ENCODE peak calls at places on chromosomes 4 and X, in five cellular contexts. P is choroid plexus epithelial cell, F is AG09309, X is cardiac muscle cell, N is AG10803. E is an unnamed sample.
A peak's percentile ranks its signal among the peaks of the same experiment; 100 is the strongest.

GRCh38 chr4:177596035-177596434 is 153.8 kb upstream of the AGA start:
- DNase-seq in P (peak; percentile 71), F (peak; percentile 11), X (peak; percentile 5), N (peak; percentile 61), E (peak; percentile 55)

GRCh38 chr4:155546451-155546850 is 120.2 kb upstream of the GUCY1A1 start:
- DNase-seq in P (no peak), F (no peak), X (no peak), N (no peak), E (no peak)

GRCh38 chr4:108714880-108715279 is 48.0 kb downstream of the ETNPPL start:
- DNase-seq in P (no peak), F (no peak), X (no peak), N (no peak), E (no peak)

GRCh38 chrX:69257504-69258127 is 92.4 kb upstream of the PJA1 start:
- DNase-seq in P (no peak), F (no peak), X (no peak), N (no peak), E (no peak)

GRCh38 chr4:119628281-119629141 is at the start of gene PDE5A:
- DNase-seq in P (peak; percentile 79), F (no peak), X (peak; percentile 91), N (peak; percentile 67), E (peak; percentile 71)

GRCh38 chrX:103688949-103689348 is 2.5 kb upstream of the MORF4L2 start:
- DNase-seq in P (peak; percentile 58), F (no peak), X (peak; percentile 66), N (peak; percentile 28), E (peak; percentile 59)

GRCh38 chrX:47360423-47361179 is 9.8 kb upstream of the ZNF157 start:
- DNase-seq in P (no peak), F (no peak), X (no peak), N (no peak), E (no peak)

GRCh38 chr4:6909113-6909969 is at the start of gene TBC1D14:
- DNase-seq in P (peak; percentile 88), F (no peak), X (peak; percentile 93), N (peak; percentile 82), E (peak; percentile 83)

GRCh38 chr4:176198316-176198903 is 3.0 kb upstream of the SPATA4 start:
- DNase-seq in P (no peak), F (no peak), X (no peak), N (no peak), E (no peak)

GRCh38 chr4:4995103-4995761 is 24.0 kb downstream of the CYTL1 start:
- DNase-seq in P (peak; percentile 67), F (no peak), X (peak; percentile 85), N (peak; percentile 68), E (peak; percentile 65)

GRCh38 chr4:142083264-142083663 is 446.9 kb downstream of the IL15 start:
- DNase-seq in P (no peak), F (no peak), X (no peak), N (no peak), E (no peak)
- TF ChIP-seq CTCF in P (no peak), F (no peak), X (no peak), N (no peak), E (no peak)

DNA sequence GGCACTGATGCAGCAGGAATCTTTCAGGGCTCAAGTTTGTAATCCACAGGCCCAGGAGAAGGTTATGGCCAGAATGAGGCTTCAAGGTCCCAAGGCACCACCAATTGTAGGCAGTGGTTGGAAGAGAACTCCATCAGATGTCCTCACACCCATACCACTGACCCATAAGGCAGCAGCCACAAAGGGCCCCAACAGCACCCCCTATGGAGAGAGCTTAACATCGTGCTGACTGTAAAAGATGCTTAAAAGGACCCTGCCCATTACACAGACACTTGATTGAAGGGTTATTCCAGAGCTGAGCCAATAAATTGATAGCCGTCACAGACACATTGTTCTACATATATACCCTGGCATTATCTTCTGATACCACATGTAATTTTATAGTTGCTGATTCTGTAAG is 113.7 kb downstream of the SOWAHB start:
- DNase-seq in P (peak; percentile 29), F (no peak), X (no peak), N (no peak), E (no peak)
- TF ChIP-seq CTCF in P (peak; percentile 43), F (peak; percentile 26), X (no peak), N (no peak), E (peak; percentile 24)

GRCh38 chr4:163776961-163777360 is 282.5 kb downstream of the TMA16 start:
- DNase-seq in P (no peak), F (no peak), X (no peak), N (no peak), E (no peak)
- TF ChIP-seq CTCF in P (no peak), F (no peak), X (no peak), N (no peak), E (no peak)

DNA sequence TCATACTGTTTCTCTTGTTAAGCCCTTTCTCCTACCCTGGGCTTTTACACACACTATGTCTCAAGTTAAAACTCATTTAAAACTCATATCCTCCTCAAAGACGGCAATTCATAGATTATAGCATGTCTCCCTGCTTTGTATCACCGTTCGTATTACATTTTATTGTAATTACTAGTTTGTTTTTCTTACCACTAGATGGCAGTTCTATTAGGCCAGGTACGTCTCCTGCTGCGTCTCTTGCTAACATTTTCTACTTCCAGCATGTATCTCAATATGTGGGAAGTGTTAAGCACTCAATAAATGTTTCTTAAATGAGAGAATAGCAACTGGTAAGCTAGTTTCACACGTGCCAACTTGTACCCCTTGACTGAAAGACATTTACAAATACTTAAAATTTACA is 450.3 kb upstream of the PCDH7 start:
- DNase-seq in P (peak; percentile 1), F (no peak), X (peak; percentile 8), N (no peak), E (peak; percentile 8)
- TF ChIP-seq CTCF in P (peak; percentile 23), F (peak; percentile 9), X (no peak), N (no peak), E (peak; percentile 25)

GRCh38 chr4:37798616-37799015 is 27.9 kb upstream of the PGM2 start:
- DNase-seq in P (no peak), F (no peak), X (no peak), N (no peak), E (no peak)

GRCh38 chr4:37805091-37805490 is 21.4 kb upstream of the PGM2 start:
- DNase-seq in P (no peak), F (no peak), X (no peak), N (no peak), E (no peak)

GRCh38 chr4:37803348-37803973 is 23.0 kb upstream of the PGM2 start:
- DNase-seq in P (peak; percentile 83), F (peak; percentile 45), X (peak; percentile 61), N (peak; percentile 65), E (peak; percentile 85)

GRCh38 chr4:37799941-37800554 is 26.4 kb upstream of the PGM2 start:
- DNase-seq in P (peak; percentile 40), F (no peak), X (no peak), N (peak; percentile 8), E (peak; percentile 29)

DNA sequence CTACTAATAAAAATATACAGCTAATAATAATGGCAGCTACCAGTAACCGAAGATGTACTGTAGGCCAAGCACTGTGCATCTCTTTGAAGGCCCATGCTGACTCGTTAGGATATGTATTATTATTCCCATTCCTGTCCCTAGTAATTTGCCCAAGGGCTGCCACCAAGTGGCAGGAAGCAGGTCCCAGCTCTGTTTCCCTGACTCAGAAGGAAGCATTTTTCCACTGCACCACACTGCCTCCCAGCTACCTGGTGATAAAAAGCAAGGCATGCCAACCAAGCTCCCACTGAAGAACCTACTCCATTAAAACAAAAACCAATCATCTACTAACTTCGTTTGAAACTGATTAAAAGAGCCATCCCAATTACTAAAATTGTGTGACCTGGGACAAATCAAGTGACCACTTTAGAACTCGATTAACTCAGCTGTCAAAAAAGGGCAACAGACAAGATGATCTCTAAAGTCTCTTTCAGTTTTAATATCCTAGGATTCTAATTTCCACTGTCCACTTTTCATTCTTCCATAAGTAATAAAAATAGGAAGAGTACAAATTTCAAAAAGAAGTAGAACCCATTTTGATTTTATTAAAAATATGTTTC is 24.3 kb upstream of the PGM2 start:
- DNase-seq in P (peak; percentile 69), F (no peak), X (peak; percentile 87), N (peak; percentile 45), E (peak; percentile 58)
- TF ChIP-seq CTCF in P (peak; percentile 72), F (peak; percentile 51), X (peak; percentile 46), N (peak; percentile 59), E (peak; percentile 53)

GRCh38 chr4:2761035-2761923 is 5.1 kb upstream of the TNIP2 start:
- DNase-seq in P (peak; percentile 41), F (no peak), X (no peak), N (no peak), E (peak; percentile 27)
- TF ChIP-seq CTCF in P (peak; percentile 50), F (no peak), X (no peak), N (peak; percentile 9), E (peak; percentile 6)

E was measured in fibroblast of pulmonary artery.